ENCODE peak calls at places on chromosome 1, in seven cellular contexts. I is GM12865, T is WTC11, G is fibroblast of lung, Y is choroid plexus epithelial cell, R is lower leg skin, B is brain microvascular endothelial cell. J is an unnamed sample.

GRCh38 chr1:55064861-55065263 is 25.5 kb downstream of the PCSK9 start:
- DNase-seq in I (no peak), T (no peak), G (peak; percentile 72), Y (peak; percentile 84), R (no peak), B (no peak), J (no peak)

GRCh38 chr1:220841293-220841692 is 38.0 kb upstream of the HLX start:
- DNase-seq in I (no peak), T (no peak), G (peak; percentile 34), Y (no peak), R (no peak), B (no peak), J (no peak)

GRCh38 chr1:240619901-240620621 is 8.1 kb upstream of the GREM2 start:
- DNase-seq in I (no peak), T (no peak), G (no peak), Y (no peak), R (peak; percentile 49), B (no peak), J (no peak)

GRCh38 chr1:26761217-26761616 is 26.5 kb upstream of the PIGV start:
- DNase-seq in I (no peak), T (no peak), G (no peak), Y (no peak), R (no peak), B (no peak), J (no peak)

GRCh38 chr1:174060090-174060489 is 37.9 kb upstream of the RC3H1 start:
- DNase-seq in I (no peak), T (no peak), G (no peak), Y (no peak), R (no peak), B (no peak), J (no peak)

GRCh38 chr1:76410499-76410898 is 336.0 kb downstream of the ST6GALNAC3 start:
- DNase-seq in I (no peak), T (no peak), G (no peak), Y (no peak), R (no peak), B (no peak), J (no peak)

GRCh38 chr1:37474697-37475379 is 458 bp downstream of the ZC3H12A start:
- DNase-seq in I (no peak), T (no peak), G (no peak), Y (no peak), R (no peak), B (no peak), J (no peak)

GRCh38 chr1:199780948-199781347 is 246.6 kb upstream of the NR5A2 start:
- DNase-seq in I (no peak), T (no peak), G (peak; percentile 60), Y (peak; percentile 51), R (no peak), B (no peak), J (no peak)

GRCh38 chr1:145960468-145961108 is 2.8 kb upstream of the LIX1L start:
- DNase-seq in I (peak; percentile 41), T (peak; percentile 90), G (peak; percentile 57), Y (peak; percentile 63), R (peak; percentile 95), B (no peak), J (peak; percentile 92)

GRCh38 chr1:177741476-177741875 is 228.4 kb downstream of the SEC16B start:
- DNase-seq in I (no peak), T (no peak), G (no peak), Y (no peak), R (no peak), B (no peak), J (no peak)

GRCh38 chr1:113929750-113930498 is 800 bp downstream of the HIPK1 start:
- DNase-seq in I (peak; percentile 60), T (no peak), G (peak; percentile 12), Y (peak; percentile 36), R (peak; percentile 90), B (peak; percentile 22), J (no peak)

GRCh38 chr1:34917017-34917416 is 12.4 kb downstream of the DLGAP3 start:
- DNase-seq in I (no peak), T (no peak), G (no peak), Y (no peak), R (no peak), B (no peak), J (no peak)

GRCh38 chr1:234206651-234207284 is 166.5 kb upstream of the COA6 start:
- DNase-seq in I (no peak), T (no peak), G (peak; percentile 36), Y (peak; percentile 40), R (no peak), B (peak; percentile 24), J (no peak)

GRCh38 chr1:42966688-42967609 is 8.3 kb upstream of the SLC2A1 start:
- DNase-seq in I (no peak), T (peak; percentile 32), G (peak; percentile 83), Y (peak; percentile 95), R (no peak), B (peak; percentile 87), J (no peak)

GRCh38 chr1:22309572-22309971 is 142.1 kb upstream of the ZBTB40 start:
- DNase-seq in I (no peak), T (no peak), G (no peak), Y (no peak), R (peak; percentile 12), B (no peak), J (no peak)

GRCh38 chr1:96519851-96520281 is 201.7 kb upstream of the PTBP2 start:
- DNase-seq in I (no peak), T (peak; percentile 49), G (no peak), Y (peak; percentile 50), R (no peak), B (no peak), J (no peak)

GRCh38 chr1:221602866-221603265 is 139.0 kb downstream of the DUSP10 start:
- DNase-seq in I (no peak), T (no peak), G (peak; percentile 32), Y (peak; percentile 11), R (no peak), B (no peak), J (no peak)

GRCh38 chr1:98005326-98006010 is 84.6 kb upstream of the DPYD start:
- DNase-seq in I (no peak), T (no peak), G (no peak), Y (peak; percentile 42), R (no peak), B (peak; percentile 21), J (no peak)

DNA sequence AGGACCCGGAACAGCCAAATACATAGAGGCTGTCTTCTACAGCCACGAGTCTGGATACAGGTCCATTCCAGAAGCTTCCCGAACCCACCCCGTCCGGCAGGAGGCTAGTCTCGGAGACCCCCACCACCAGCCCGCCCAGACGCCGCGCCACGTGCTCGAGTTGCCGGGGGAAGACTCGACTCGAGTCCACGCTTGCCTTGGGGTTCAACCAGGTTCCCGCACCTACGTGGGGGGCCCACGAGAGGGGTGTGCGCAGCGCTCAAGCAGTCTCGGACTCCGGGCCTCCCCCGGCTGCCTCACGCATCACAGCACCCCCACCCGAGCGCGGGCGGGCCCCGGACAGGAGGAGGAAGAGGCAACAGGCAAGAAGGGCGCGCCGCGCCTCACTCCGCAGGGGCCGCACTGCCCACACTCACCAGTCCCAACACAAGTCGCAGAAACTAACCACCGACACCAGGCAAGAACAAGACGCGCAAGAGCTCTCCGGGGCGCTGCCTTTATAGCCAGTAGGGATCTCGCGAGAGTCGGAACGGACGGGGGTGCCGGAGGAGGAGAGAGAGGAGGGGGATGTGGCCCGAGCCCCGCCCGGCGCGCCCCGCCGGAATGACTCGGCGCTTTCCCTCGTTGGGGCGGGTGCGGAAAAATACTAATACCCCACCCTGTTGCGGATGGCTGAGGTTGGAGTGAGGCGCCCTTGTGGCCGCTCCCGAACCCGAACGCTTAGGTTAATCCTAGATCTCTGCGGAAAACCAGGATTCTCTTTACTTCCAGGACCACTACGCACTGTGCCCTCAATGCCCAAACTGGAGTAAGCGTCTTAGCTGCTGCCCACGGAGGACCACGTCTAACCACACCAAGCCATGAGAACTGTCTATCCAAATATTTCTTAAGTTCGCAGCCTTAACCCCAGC is at the start of gene PRDX1:
- DNase-seq in I (peak; percentile 98), T (peak; percentile 98), G (peak; percentile 96), Y (peak; percentile 97), R (peak; percentile 100), B (peak; percentile 93), J (peak; percentile 87)
- TF ChIP-seq CTCF in I (no peak), T (no peak), G (no peak), Y (peak; percentile 17), R (no peak), B (peak; percentile 18), J (no peak)

GRCh38 chr1:157124855-157125254 is 13.3 kb downstream of the ETV3 start:
- DNase-seq in I (peak; percentile 9), T (no peak), G (no peak), Y (no peak), R (peak; percentile 82), B (no peak), J (no peak)
- TF ChIP-seq CTCF in I (no peak), T (no peak), G (no peak), Y (peak; percentile 25), R (no peak), B (peak; percentile 20), J (no peak)

GRCh38 chr1:165696625-165697100 is 1.7 kb downstream of the ALDH9A1 start:
- DNase-seq in I (no peak), T (no peak), G (peak; percentile 99), Y (peak; percentile 96), R (no peak), B (peak; percentile 38), J (no peak)

GRCh38 chr1:165699577-165699976 is 1.2 kb upstream of the ALDH9A1 start:
- DNase-seq in I (no peak), T (no peak), G (no peak), Y (no peak), R (no peak), B (no peak), J (no peak)

GRCh38 chr1:165695011-165695410 is 3.4 kb downstream of the ALDH9A1 start:
- DNase-seq in I (no peak), T (no peak), G (no peak), Y (no peak), R (no peak), B (no peak), J (no peak)

GRCh38 chr1:165697491-165697880 is 876 bp downstream of the ALDH9A1 start:
- DNase-seq in I (no peak), T (no peak), G (no peak), Y (no peak), R (no peak), B (no peak), J (no peak)

GRCh38 chr1:165697881-165698842 is at the start of gene ALDH9A1:
- DNase-seq in I (peak; percentile 92), T (peak; percentile 91), G (peak; percentile 80), Y (peak; percentile 76), R (peak; percentile 97), B (peak; percentile 79), J (peak; percentile 71)
- TF ChIP-seq CTCF in I (peak; percentile 20), T (no peak), G (peak; percentile 12), Y (peak; percentile 50), R (no peak), B (peak; percentile 50), J (peak; percentile 49)

GRCh38 chr1:39639333-39640130 is at the start of gene HEYL:
- DNase-seq in I (peak; percentile 41), T (peak; percentile 86), G (peak; percentile 21), Y (peak; percentile 50), R (peak; percentile 92), B (peak; percentile 42), J (peak; percentile 76)
- TF ChIP-seq CTCF in I (peak; percentile 6), T (peak; percentile 5), G (peak; percentile 30), Y (peak; percentile 55), R (no peak), B (peak; percentile 60), J (peak; percentile 42)